ENCODE peak calls at places on chromosomes 5 and 9, in nine cellular contexts. One of them, this sample, is unnamed.

GRCh38 chr5:380701-381309 is 59.3 kb downstream of the AHRR start:
- DNase-seq in uterus: no peak
- DNase-seq in RWPE1: no peak
- DNase-seq in astrocyte: no peak
- DNase-seq in kidney: peak
- DNase-seq in right atrium auricular region: peak
- DNase-seq in aorta: peak
- DNase-seq in naive thymus-derived CD4-positive, alpha-beta T cell: no peak
- DNase-seq in brain microvascular endothelial cell: no peak
- DNase-seq in this sample: no peak

GRCh38 chr5:157626831-157627230 is 25.4 kb downstream of the SOX30 start:
- DNase-seq in astrocyte: no peak
- DNase-seq in kidney: no peak
- DNase-seq in uterus: no peak
- DNase-seq in aorta: no peak
- DNase-seq in brain microvascular endothelial cell: no peak
- DNase-seq in RWPE1: no peak
- DNase-seq in naive thymus-derived CD4-positive, alpha-beta T cell: no peak
- DNase-seq in right atrium auricular region: no peak
- DNase-seq in this sample: no peak

GRCh38 chr5:158485604-158486081 is 614.1 kb downstream of the EBF1 start:
- DNase-seq in uterus: peak
- DNase-seq in aorta: peak
- DNase-seq in RWPE1: no peak
- DNase-seq in brain microvascular endothelial cell: peak
- DNase-seq in right atrium auricular region: peak
- DNase-seq in astrocyte: no peak
- DNase-seq in naive thymus-derived CD4-positive, alpha-beta T cell: no peak
- DNase-seq in kidney: no peak
- DNase-seq in this sample: no peak

GRCh38 chr5:28748446-28748845 is 1710.1 kb upstream of the CDH9 start:
- DNase-seq in naive thymus-derived CD4-positive, alpha-beta T cell: no peak
- DNase-seq in astrocyte: no peak
- DNase-seq in right atrium auricular region: no peak
- DNase-seq in uterus: no peak
- DNase-seq in brain microvascular endothelial cell: peak
- DNase-seq in RWPE1: no peak
- DNase-seq in aorta: no peak
- DNase-seq in kidney: no peak
- DNase-seq in this sample: no peak

GRCh38 chr5:72308853-72309191 is 11.2 kb downstream of the MRPS27 start:
- DNase-seq in RWPE1: no peak
- DNase-seq in brain microvascular endothelial cell: no peak
- DNase-seq in right atrium auricular region: no peak
- DNase-seq in uterus: no peak
- DNase-seq in astrocyte: no peak
- DNase-seq in aorta: no peak
- DNase-seq in kidney: no peak
- DNase-seq in naive thymus-derived CD4-positive, alpha-beta T cell: no peak
- DNase-seq in this sample: no peak

GRCh38 chr9:69822091-69822750 is 1.6 kb downstream of the CFAP95 start:
- DNase-seq in uterus: no peak
- DNase-seq in aorta: no peak
- DNase-seq in astrocyte: peak
- DNase-seq in right atrium auricular region: no peak
- DNase-seq in kidney: no peak
- DNase-seq in brain microvascular endothelial cell: no peak
- DNase-seq in RWPE1: no peak
- DNase-seq in naive thymus-derived CD4-positive, alpha-beta T cell: no peak
- DNase-seq in this sample: no peak

GRCh38 chr9:93058357-93059096 is at the start of gene SUSD3:
- DNase-seq in astrocyte: peak
- DNase-seq in right atrium auricular region: no peak
- DNase-seq in aorta: peak
- DNase-seq in uterus: peak
- DNase-seq in RWPE1: peak
- DNase-seq in naive thymus-derived CD4-positive, alpha-beta T cell: peak
- DNase-seq in brain microvascular endothelial cell: no peak
- DNase-seq in kidney: peak
- DNase-seq in this sample: peak

GRCh38 chr5:10288600-10289213 is 19.0 kb downstream of the CMBL start:
- DNase-seq in astrocyte: no peak
- DNase-seq in naive thymus-derived CD4-positive, alpha-beta T cell: no peak
- DNase-seq in right atrium auricular region: no peak
- DNase-seq in kidney: peak
- DNase-seq in uterus: no peak
- DNase-seq in aorta: no peak
- DNase-seq in RWPE1: peak
- DNase-seq in brain microvascular endothelial cell: no peak
- DNase-seq in this sample: no peak

GRCh38 chr9:36141288-36141687 is 4.8 kb downstream of the GLIPR2 start:
- DNase-seq in brain microvascular endothelial cell: no peak
- DNase-seq in uterus: peak
- DNase-seq in astrocyte: no peak
- DNase-seq in naive thymus-derived CD4-positive, alpha-beta T cell: no peak
- DNase-seq in right atrium auricular region: no peak
- DNase-seq in kidney: peak
- DNase-seq in RWPE1: no peak
- DNase-seq in aorta: no peak
- DNase-seq in this sample: no peak

DNA sequence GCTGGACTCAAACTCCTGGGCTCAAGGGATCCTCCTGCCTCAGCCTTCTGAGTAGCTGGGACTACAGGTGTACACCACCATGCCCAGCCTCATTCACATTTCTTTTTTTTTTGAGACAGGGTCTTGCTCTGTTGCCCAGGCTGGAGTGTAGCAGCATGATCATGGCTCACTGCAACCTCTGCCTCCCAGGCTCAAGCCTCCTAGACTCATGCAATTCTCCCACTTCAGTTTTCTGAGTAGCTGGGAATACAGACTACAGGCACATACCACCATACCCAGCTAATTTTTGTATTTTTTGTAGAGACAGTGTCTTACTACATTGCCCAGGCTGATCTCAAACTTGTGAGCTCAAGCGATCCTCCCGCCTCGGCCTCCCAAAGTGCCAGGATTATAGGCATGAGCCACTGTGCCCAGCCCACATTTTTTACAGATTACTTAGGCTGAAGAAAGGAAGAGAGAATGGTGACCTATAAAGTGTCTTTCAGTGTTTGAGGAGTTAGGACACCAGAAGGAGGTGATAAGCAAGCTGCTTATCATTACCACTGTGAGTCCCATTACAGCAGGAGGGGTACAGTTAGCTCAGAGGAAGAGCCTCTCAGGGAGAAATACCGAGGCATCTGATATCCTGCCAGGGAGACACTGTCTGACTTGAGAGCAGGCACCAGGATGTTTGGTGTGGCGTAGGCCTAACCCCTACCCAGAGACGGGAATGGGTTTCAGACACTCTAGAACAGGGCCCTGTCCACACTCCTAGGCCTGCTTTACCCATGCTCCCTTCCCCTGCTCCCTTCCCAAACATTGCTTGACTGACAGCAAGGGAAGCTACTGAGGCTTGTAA is 9.7 kb downstream of the FAXDC2 start:
- DNase-seq in astrocyte: no peak
- DNase-seq in aorta: no peak
- DNase-seq in kidney: no peak
- DNase-seq in uterus: no peak
- DNase-seq in RWPE1: no peak
- DNase-seq in naive thymus-derived CD4-positive, alpha-beta T cell: no peak
- DNase-seq in brain microvascular endothelial cell: no peak
- DNase-seq in right atrium auricular region: no peak
- DNase-seq in this sample: no peak
- H3K27ac ChIP-seq in astrocyte: no peak
- H3K27ac ChIP-seq in aorta: no peak
- H3K27ac ChIP-seq in kidney: no peak
- H3K27ac ChIP-seq in uterus: no peak
- H3K27ac ChIP-seq in RWPE1: peak
- H3K27ac ChIP-seq in naive thymus-derived CD4-positive, alpha-beta T cell: no peak
- H3K27ac ChIP-seq in brain microvascular endothelial cell: no peak
- H3K27ac ChIP-seq in right atrium auricular region: no peak
- H3K27ac ChIP-seq in this sample: no peak

DNA sequence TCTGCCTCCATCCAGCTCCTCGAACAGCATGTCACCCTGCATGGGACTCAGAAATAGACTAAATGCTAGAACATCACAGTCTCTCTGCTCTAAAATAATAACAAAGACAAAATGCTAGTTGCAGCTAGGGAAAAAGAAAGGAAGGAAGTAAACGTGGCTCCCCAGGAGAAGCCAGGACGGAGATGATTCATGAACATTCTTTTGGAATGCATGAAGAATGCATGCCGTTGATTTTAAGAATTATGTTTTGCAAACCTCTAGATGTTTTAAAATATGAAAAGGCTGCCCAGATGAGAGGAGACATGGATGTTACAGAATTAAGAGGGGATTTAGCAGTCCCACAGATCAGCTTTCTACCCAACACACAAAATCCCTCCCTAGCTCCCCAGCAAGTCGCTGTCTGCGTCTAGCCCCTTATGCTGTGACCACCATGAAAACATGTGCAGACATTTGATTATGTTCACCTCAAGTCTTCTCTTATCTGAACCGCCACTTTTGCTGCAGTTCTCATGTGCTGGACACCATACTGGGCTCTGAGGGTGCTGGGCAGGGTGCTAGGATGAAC is 139.4 kb upstream of the LMX1B start:
- DNase-seq in RWPE1: peak
- DNase-seq in uterus: no peak
- DNase-seq in brain microvascular endothelial cell: peak
- DNase-seq in naive thymus-derived CD4-positive, alpha-beta T cell: no peak
- DNase-seq in right atrium auricular region: no peak
- DNase-seq in kidney: no peak
- DNase-seq in aorta: no peak
- DNase-seq in astrocyte: peak
- DNase-seq in this sample: no peak
- H3K27ac ChIP-seq in RWPE1: no peak
- H3K27ac ChIP-seq in uterus: no peak
- H3K27ac ChIP-seq in brain microvascular endothelial cell: peak
- H3K27ac ChIP-seq in naive thymus-derived CD4-positive, alpha-beta T cell: no peak
- H3K27ac ChIP-seq in right atrium auricular region: no peak
- H3K27ac ChIP-seq in kidney: no peak
- H3K27ac ChIP-seq in aorta: no peak
- H3K27ac ChIP-seq in astrocyte: peak
- H3K27ac ChIP-seq in this sample: no peak

GRCh38 chr9:121269030-121269887 is 1.3 kb downstream of the GSN start:
- DNase-seq in kidney: no peak
- DNase-seq in naive thymus-derived CD4-positive, alpha-beta T cell: no peak
- DNase-seq in aorta: peak
- DNase-seq in brain microvascular endothelial cell: no peak
- DNase-seq in right atrium auricular region: no peak
- DNase-seq in astrocyte: no peak
- DNase-seq in uterus: peak
- DNase-seq in RWPE1: no peak
- DNase-seq in this sample: no peak

GRCh38 chr9:121266356-121266755 is 1.6 kb upstream of the GSN start:
- DNase-seq in naive thymus-derived CD4-positive, alpha-beta T cell: no peak
- DNase-seq in aorta: no peak
- DNase-seq in astrocyte: no peak
- DNase-seq in right atrium auricular region: no peak
- DNase-seq in brain microvascular endothelial cell: no peak
- DNase-seq in kidney: no peak
- DNase-seq in uterus: no peak
- DNase-seq in RWPE1: no peak
- DNase-seq in this sample: no peak

GRCh38 chr9:121267689-121268597 is at the start of gene GSN:
- DNase-seq in kidney: peak
- DNase-seq in naive thymus-derived CD4-positive, alpha-beta T cell: no peak
- DNase-seq in aorta: peak
- DNase-seq in uterus: peak
- DNase-seq in RWPE1: peak
- DNase-seq in right atrium auricular region: no peak
- DNase-seq in astrocyte: no peak
- DNase-seq in brain microvascular endothelial cell: no peak
- DNase-seq in this sample: peak

GRCh38 chr9:121268598-121269029 is 652 bp downstream of the GSN start:
- DNase-seq in RWPE1: no peak
- DNase-seq in brain microvascular endothelial cell: no peak
- DNase-seq in astrocyte: no peak
- DNase-seq in naive thymus-derived CD4-positive, alpha-beta T cell: no peak
- DNase-seq in kidney: no peak
- DNase-seq in right atrium auricular region: no peak
- DNase-seq in aorta: no peak
- DNase-seq in uterus: no peak
- DNase-seq in this sample: no peak

DNA sequence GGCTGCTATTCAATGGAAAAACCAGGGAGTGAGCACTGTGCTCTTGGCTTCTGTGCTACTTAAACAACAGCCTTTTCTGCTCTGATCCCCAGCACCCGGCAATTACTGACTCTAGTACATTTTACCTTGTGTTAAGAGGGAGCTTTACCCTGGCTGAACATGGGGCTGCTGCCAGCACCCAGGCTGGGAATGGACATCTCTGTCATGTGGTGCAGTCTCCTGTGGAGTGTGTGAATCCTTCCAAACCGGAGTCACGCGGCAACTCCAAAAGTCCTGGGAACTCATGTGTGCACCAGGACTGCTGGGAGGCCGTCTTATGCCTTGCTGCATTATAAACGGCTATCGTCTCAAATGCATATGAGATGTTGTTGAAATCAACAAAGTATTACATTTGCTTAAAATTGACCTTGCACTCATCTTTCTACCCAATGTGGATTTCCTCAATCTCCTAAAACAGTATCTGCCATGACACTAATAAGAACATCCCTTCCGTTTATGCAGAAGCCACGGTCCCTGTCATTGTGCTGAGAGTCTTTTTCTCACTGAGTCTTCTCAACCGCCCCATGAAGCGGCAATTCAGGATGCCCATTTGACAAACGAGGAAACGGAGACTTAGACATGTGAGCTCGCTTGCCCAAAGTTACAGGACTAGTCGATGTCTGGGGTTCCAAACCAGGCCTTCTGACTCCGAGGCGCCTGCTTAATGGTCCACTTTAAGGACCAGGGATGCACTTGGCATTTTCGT is 884 bp upstream of the GSN start:
- DNase-seq in brain microvascular endothelial cell: no peak
- DNase-seq in right atrium auricular region: no peak
- DNase-seq in kidney: no peak
- DNase-seq in uterus: peak
- DNase-seq in aorta: no peak
- DNase-seq in RWPE1: no peak
- DNase-seq in naive thymus-derived CD4-positive, alpha-beta T cell: no peak
- DNase-seq in astrocyte: no peak
- DNase-seq in this sample: no peak
- H3K27ac ChIP-seq in brain microvascular endothelial cell: no peak
- H3K27ac ChIP-seq in right atrium auricular region: peak
- H3K27ac ChIP-seq in kidney: peak
- H3K27ac ChIP-seq in uterus: peak
- H3K27ac ChIP-seq in aorta: no peak
- H3K27ac ChIP-seq in RWPE1: peak
- H3K27ac ChIP-seq in naive thymus-derived CD4-positive, alpha-beta T cell: no peak
- H3K27ac ChIP-seq in astrocyte: no peak
- H3K27ac ChIP-seq in this sample: no peak

DNA sequence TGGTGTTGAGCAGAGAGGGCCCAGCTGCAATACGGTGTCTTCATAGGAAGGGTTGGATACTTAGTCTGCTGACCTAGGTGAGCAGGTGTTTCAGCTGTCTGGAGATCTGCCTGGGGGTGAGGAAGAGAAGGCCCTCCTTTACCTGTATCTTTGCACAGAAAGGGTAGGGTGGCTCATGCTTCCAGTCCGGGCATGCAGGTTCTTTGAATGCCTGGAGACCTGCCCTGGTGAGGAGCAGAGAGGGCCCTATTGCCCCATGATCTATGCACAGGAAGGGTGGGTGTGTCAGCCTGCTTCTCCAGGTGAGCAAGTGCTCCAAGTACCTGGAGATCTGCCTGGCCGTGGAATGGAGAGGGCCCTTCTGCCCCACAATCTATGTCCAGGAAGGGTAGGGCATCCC is 63.0 kb downstream of the FER start:
- DNase-seq in naive thymus-derived CD4-positive, alpha-beta T cell: no peak
- DNase-seq in uterus: no peak
- DNase-seq in aorta: no peak
- DNase-seq in kidney: no peak
- DNase-seq in astrocyte: no peak
- DNase-seq in brain microvascular endothelial cell: no peak
- DNase-seq in right atrium auricular region: no peak
- DNase-seq in RWPE1: no peak
- DNase-seq in this sample: no peak
- H3K27ac ChIP-seq in naive thymus-derived CD4-positive, alpha-beta T cell: no peak
- H3K27ac ChIP-seq in uterus: no peak
- H3K27ac ChIP-seq in aorta: no peak
- H3K27ac ChIP-seq in kidney: no peak
- H3K27ac ChIP-seq in astrocyte: no peak
- H3K27ac ChIP-seq in brain microvascular endothelial cell: no peak
- H3K27ac ChIP-seq in right atrium auricular region: no peak
- H3K27ac ChIP-seq in RWPE1: no peak
- H3K27ac ChIP-seq in this sample: no peak

This sample was measured in CD4-positive, alpha-beta memory T cell.